ENCODE peak calls at places on chromosomes 7 and 10, in six cellular contexts. V is neural progenitor cell; E is Panc1; W is HCT116; T is CD4-positive, CD25-positive, alpha-beta regulatory T cell; Q is K562. M is an unnamed sample.
A peak's percentile ranks its signal among the peaks of the same experiment; 100 is the strongest.

GRCh38 chr10:123367181-123367580 is 213.0 kb downstream of the BUB3 start:
- DNase-seq in E (no peak), Q (no peak), T (no peak), V (no peak), W (no peak), M (no peak)

GRCh38 chr7:15280078-15280734 is 281.6 kb downstream of the AGMO start:
- DNase-seq in T (no peak), Q (no peak), W (no peak), E (no peak), V (no peak), M (no peak)

GRCh38 chr7:35482231-35482630 is 212.7 kb downstream of the HERPUD2 start:
- DNase-seq in V (no peak), T (no peak), E (no peak), W (no peak), Q (no peak), M (no peak)

GRCh38 chr7:55223023-55223422 is 142.1 kb upstream of the LANCL2 start:
- DNase-seq in W (no peak), Q (no peak), E (no peak), T (no peak), V (no peak), M (no peak)

GRCh38 chr7:1758417-1758858 is 88.4 kb downstream of the ELFN1 start:
- DNase-seq in V (peak; percentile 64), W (peak; percentile 56), Q (peak; percentile 46), E (no peak), T (no peak), M (peak; percentile 56)

GRCh38 chr7:51246258-51247245 is 70.1 kb downstream of the COBL start:
- DNase-seq in E (no peak), T (no peak), Q (no peak), W (no peak), V (no peak), M (peak; percentile 88)

GRCh38 chr7:116988363-116988989 is 35.2 kb downstream of the ST7 start:
- DNase-seq in E (no peak), V (no peak), T (no peak), W (no peak), Q (no peak), M (no peak)

GRCh38 chr7:121302214-121302745 is 26.5 kb upstream of the WNT16 start:
- DNase-seq in V (no peak), W (peak; percentile 97), E (peak; percentile 22), T (no peak), Q (no peak), M (no peak)

GRCh38 chr10:70970830-70971229 is 82.5 kb upstream of the PCBD1 start:
- DNase-seq in V (peak; percentile 56), W (no peak), E (no peak), Q (no peak), T (no peak), M (no peak)

GRCh38 chr7:3915337-3915865 is 614.3 kb downstream of the SDK1 start:
- DNase-seq in T (no peak), W (no peak), Q (no peak), V (no peak), E (no peak), M (no peak)

GRCh38 chr10:102405108-102405561 is 9.6 kb downstream of the NFKB2 start:
- DNase-seq in W (no peak), Q (no peak), V (no peak), E (no peak), T (no peak), M (no peak)

GRCh38 chr7:149790146-149790548 is 16.8 kb upstream of the ZNF467 start:
- DNase-seq in Q (peak; percentile 93), V (peak; percentile 86), E (no peak), W (no peak), T (no peak), M (peak; percentile 34)

GRCh38 chr7:158247758-158248487 is 339.7 kb downstream of the PTPRN2 start:
- DNase-seq in E (no peak), Q (no peak), W (no peak), T (no peak), V (no peak), M (no peak)

GRCh38 chr10:71837085-71837827 is 13.8 kb downstream of the PSAP start:
- DNase-seq in W (no peak), Q (peak; percentile 65), T (no peak), E (no peak), V (peak; percentile 65), M (no peak)

GRCh38 chr10:79413196-79413595 is 32.2 kb downstream of the ZCCHC24 start:
- DNase-seq in Q (peak; percentile 59), W (no peak), V (no peak), E (no peak), T (no peak), M (peak; percentile 42)

GRCh38 chr7:42843209-42843800 is 68.6 kb downstream of the C7orf25 start:
- DNase-seq in T (no peak), W (peak; percentile 8), Q (peak; percentile 22), E (no peak), V (peak; percentile 78), M (peak; percentile 22)

GRCh38 chr7:140196361-140197217 is 19.8 kb upstream of the KDM7A start:
- DNase-seq in Q (no peak), T (no peak), W (no peak), E (no peak), V (no peak), M (no peak)

GRCh38 chr7:65448824-65449504 is 75.3 kb downstream of the ZNF92 start:
- DNase-seq in T (no peak), V (no peak), Q (no peak), W (no peak), E (no peak), M (no peak)

GRCh38 chr7:139923090-139923489 is 94.0 kb downstream of the TBXAS1 start:
- DNase-seq in T (no peak), Q (no peak), V (no peak), W (no peak), E (no peak), M (no peak)

GRCh38 chr7:22129819-22130580 is 184.3 kb upstream of the CDCA7L start:
- DNase-seq in E (no peak), T (no peak), V (no peak), Q (no peak), W (no peak), M (no peak)

GRCh38 chr10:19832624-19833507 is 16.6 kb downstream of the PLXDC2 start:
- DNase-seq in Q (no peak), T (no peak), E (no peak), V (peak; percentile 58), W (no peak), M (no peak)

GRCh38 chr10:123147635-123148413 is at the start of gene HMX2:
- DNase-seq in V (peak; percentile 89), E (no peak), T (no peak), Q (no peak), W (no peak), M (no peak)

GRCh38 chr7:156776527-156776926 is 116.5 kb downstream of the LMBR1 start:
- DNase-seq in E (no peak), W (no peak), Q (no peak), T (no peak), V (no peak), M (no peak)

DNA sequence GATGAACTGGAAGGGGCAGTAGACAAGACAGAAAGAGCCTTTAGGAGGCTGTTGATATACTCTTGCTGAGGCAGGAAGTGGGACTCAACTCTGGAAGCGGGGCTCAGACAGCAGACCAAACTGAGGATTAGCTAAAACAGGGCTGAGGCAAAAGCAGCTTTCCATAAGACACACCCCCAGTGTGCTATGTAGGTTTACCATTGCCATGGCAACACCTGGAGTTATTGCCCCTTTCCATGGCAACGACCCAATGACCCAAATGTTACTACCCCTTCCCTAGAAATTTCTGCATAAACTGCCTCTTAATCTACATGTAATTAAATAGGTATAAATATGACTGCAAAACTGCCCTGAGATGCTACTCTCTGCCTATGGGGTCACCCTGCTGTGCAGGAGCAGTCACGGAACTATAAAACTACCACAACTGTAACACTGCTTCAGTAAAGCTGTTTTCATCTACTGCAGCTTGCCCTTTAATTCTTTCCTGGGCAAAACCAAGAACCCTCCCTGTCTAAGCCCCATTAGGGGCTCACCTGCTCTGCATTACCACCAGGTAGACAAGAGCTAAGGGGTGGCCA is 348.4 kb upstream of the PODXL start:
- DNase-seq in Q (no peak), V (peak; percentile 17), W (no peak), T (no peak), E (no peak), M (no peak)
- H3K27ac ChIP-seq in Q (no peak overlapping the region), V (no peak overlapping the region), W (no peak overlapping the region), T (no peak overlapping the region), E (no peak overlapping the region), M (no peak overlapping the region)

GRCh38 chr7:16645593-16646426 is at the start of the genes ANKMY2 and BZW2:
- DNase-seq in W (peak; percentile 90), V (peak; percentile 99), T (peak; percentile 90), Q (peak; percentile 93), E (peak; percentile 79), M (peak; percentile 95)

GRCh38 chr7:16649196-16649595 is 3.2 kb downstream of the BZW2 start:
- DNase-seq in Q (no peak), W (no peak), V (no peak), E (no peak), T (no peak), M (no peak)

GRCh38 chr7:16646427-16647081 is 573 bp downstream of the BZW2 start:
- DNase-seq in Q (no peak), W (no peak), T (no peak), E (no peak), V (no peak), M (no peak)

GRCh38 chr7:16648551-16648950 is 2.6 kb downstream of the BZW2 start:
- DNase-seq in E (no peak), W (no peak), Q (no peak), V (peak; percentile 50), T (no peak), M (no peak)

DNA sequence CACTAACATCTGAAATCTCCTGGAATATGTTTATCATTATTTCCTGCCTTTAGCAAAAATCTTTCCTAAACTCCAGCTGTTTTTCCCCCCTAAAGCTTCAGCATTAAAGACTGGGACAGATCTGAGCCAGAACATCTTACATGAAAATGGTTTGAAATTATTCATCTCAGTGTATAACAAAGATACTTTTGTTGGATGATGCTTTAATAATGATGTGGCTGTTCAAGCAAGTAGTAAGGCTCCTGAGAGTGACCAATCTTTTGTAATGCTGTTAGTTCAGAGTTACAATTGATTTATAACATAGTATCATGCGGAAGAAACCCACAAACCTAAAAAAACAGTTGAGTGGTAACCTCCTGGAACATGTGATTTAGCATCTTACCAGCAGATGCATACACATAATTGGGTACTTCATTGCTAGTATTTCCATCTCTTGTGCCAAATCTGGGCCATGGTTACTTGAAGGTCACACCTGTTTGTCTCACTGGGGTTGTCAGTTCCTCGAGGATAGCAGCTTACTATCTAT is 1.5 kb downstream of the BZW2 start:
- DNase-seq in T (no peak), V (no peak), Q (no peak), W (no peak), E (no peak), M (no peak)
- H3K4me1 ChIP-seq in T (peaks cover 46% of the 10 kb centered on the region), V (peaks cover 55% of the 10 kb centered on the region), Q (peaks cover 39% of the 10 kb centered on the region), W (peaks cover 35% of the 10 kb centered on the region), E (peaks cover 43% of the 10 kb centered on the region), M (peaks cover 68% of the 10 kb centered on the region)

GRCh38 chr10:35382096-35382495 is 45.8 kb downstream of the CCNY start:
- DNase-seq in E (no peak), T (no peak), V (no peak), Q (no peak), W (no peak), M (no peak)
- H3K27ac ChIP-seq in E (no peak overlapping the region), T (no peak overlapping the region), V (no peak overlapping the region), Q (no peak overlapping the region), W (no peak overlapping the region), M (peak overlapping the region; percentile 86)

DNA sequence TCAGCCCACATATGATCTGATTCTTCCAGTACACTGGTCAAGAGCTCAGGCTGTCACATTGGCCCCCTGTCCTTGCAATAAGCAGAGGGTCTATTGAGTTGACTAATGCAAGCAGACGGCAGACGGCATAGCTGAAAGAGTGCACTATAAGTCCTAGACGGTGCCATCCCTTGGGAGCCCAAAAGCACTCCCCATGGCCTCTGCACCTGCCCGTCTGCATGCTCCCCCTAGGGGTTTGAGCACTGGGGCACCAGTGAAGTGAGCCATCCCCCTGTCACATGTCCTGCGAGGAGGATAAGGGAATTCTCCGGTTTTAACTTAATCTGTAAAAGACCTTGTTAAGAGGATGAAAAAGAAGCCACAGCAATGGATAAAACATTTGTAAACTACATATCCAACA is 181.6 kb upstream of the PRSS1 start:
- DNase-seq in V (no peak), T (no peak), E (no peak), Q (no peak), W (no peak), M (no peak)
- H3K4me1 ChIP-seq in V (no peaks in the 10 kb centered on the region), T (no peaks in the 10 kb centered on the region), E (no peaks in the 10 kb centered on the region), Q (no peaks in the 10 kb centered on the region), W (peaks cover 17% of the 10 kb centered on the region), M (no peaks in the 10 kb centered on the region)

M was measured in heart right ventricle.